ENCODE peak calls at places on chromosome 12, in seven cellular contexts. One of them, this sample, is unnamed.

GRCh38 chr12:102504280-102504679 is 23.9 kb upstream of the IGF1 start:
- DNase-seq in psoas muscle: no peak
- DNase-seq in A549: no peak
- DNase-seq in aorta: no peak
- DNase-seq in IMR-90: no peak
- DNase-seq in H9: no peak
- DNase-seq in mucosa of descending colon: no peak
- DNase-seq in this sample: no peak

GRCh38 chr12:127428420-127428819 is 838.5 kb upstream of the TMEM132C start:
- DNase-seq in H9: no peak
- DNase-seq in psoas muscle: no peak
- DNase-seq in IMR-90: no peak
- DNase-seq in aorta: no peak
- DNase-seq in mucosa of descending colon: no peak
- DNase-seq in A549: no peak
- DNase-seq in this sample: no peak

GRCh38 chr12:138171-138897 is 71.8 kb downstream of the IQSEC3 start:
- DNase-seq in aorta: no peak
- DNase-seq in H9: no peak
- DNase-seq in psoas muscle: no peak
- DNase-seq in A549: no peak
- DNase-seq in IMR-90: no peak
- DNase-seq in mucosa of descending colon: no peak
- DNase-seq in this sample: no peak

GRCh38 chr12:56991319-56991906 is 14.9 kb downstream of the ZBTB39 start:
- DNase-seq in IMR-90: no peak
- DNase-seq in aorta: peak; percentile 84
- DNase-seq in H9: peak; percentile 30
- DNase-seq in mucosa of descending colon: peak; percentile 52
- DNase-seq in A549: no peak
- DNase-seq in psoas muscle: peak; percentile 66
- DNase-seq in this sample: no peak

GRCh38 chr12:95207407-95207806 is 9.9 kb downstream of the FGD6 start:
- DNase-seq in IMR-90: no peak
- DNase-seq in aorta: no peak
- DNase-seq in psoas muscle: no peak
- DNase-seq in A549: no peak
- DNase-seq in H9: no peak
- DNase-seq in mucosa of descending colon: no peak
- DNase-seq in this sample: no peak

GRCh38 chr12:52258335-52258901 is 16.0 kb upstream of the KRT86 start:
- DNase-seq in H9: peak; percentile 76
- DNase-seq in psoas muscle: no peak
- DNase-seq in aorta: no peak
- DNase-seq in mucosa of descending colon: peak; percentile 29
- DNase-seq in IMR-90: no peak
- DNase-seq in A549: no peak
- DNase-seq in this sample: peak; percentile 93

GRCh38 chr12:77521458-77522115 is 309.1 kb upstream of the NAV3 start:
- DNase-seq in aorta: no peak
- DNase-seq in mucosa of descending colon: no peak
- DNase-seq in A549: no peak
- DNase-seq in H9: no peak
- DNase-seq in psoas muscle: no peak
- DNase-seq in IMR-90: no peak
- DNase-seq in this sample: peak; percentile 8

GRCh38 chr12:104909761-104910160 is 48.3 kb downstream of the SLC41A2 start:
- DNase-seq in H9: no peak
- DNase-seq in A549: no peak
- DNase-seq in aorta: no peak
- DNase-seq in IMR-90: peak; percentile 64
- DNase-seq in psoas muscle: no peak
- DNase-seq in mucosa of descending colon: no peak
- DNase-seq in this sample: peak; percentile 91

GRCh38 chr12:122336015-122336946 is 70.0 kb upstream of the VPS33A start:
- DNase-seq in A549: peak; percentile 51
- DNase-seq in mucosa of descending colon: peak; percentile 39
- DNase-seq in IMR-90: peak; percentile 34
- DNase-seq in H9: no peak
- DNase-seq in psoas muscle: peak; percentile 65
- DNase-seq in aorta: no peak
- DNase-seq in this sample: no peak

GRCh38 chr12:80325167-80325959 is 118.7 kb upstream of the PTPRQ start:
- DNase-seq in A549: no peak
- DNase-seq in aorta: no peak
- DNase-seq in H9: peak; percentile 40
- DNase-seq in mucosa of descending colon: no peak
- DNase-seq in psoas muscle: no peak
- DNase-seq in IMR-90: no peak
- DNase-seq in this sample: no peak

GRCh38 chr12:29278673-29279420 is 102.1 kb downstream of the ERGIC2 start:
- DNase-seq in mucosa of descending colon: no peak
- DNase-seq in A549: no peak
- DNase-seq in psoas muscle: no peak
- DNase-seq in IMR-90: no peak
- DNase-seq in aorta: no peak
- DNase-seq in H9: no peak
- DNase-seq in this sample: peak; percentile 51

GRCh38 chr12:79083181-79083580 is 218.6 kb downstream of the SYT1 start:
- DNase-seq in aorta: no peak
- DNase-seq in A549: peak; percentile 33
- DNase-seq in H9: no peak
- DNase-seq in IMR-90: peak; percentile 7
- DNase-seq in psoas muscle: no peak
- DNase-seq in mucosa of descending colon: no peak
- DNase-seq in this sample: no peak

GRCh38 chr12:113241191-113242017 is 20.1 kb downstream of the TPCN1 start:
- DNase-seq in IMR-90: peak; percentile 96
- DNase-seq in mucosa of descending colon: peak; percentile 87
- DNase-seq in H9: peak; percentile 44
- DNase-seq in psoas muscle: peak; percentile 73
- DNase-seq in A549: peak; percentile 66
- DNase-seq in aorta: no peak
- DNase-seq in this sample: peak; percentile 90

GRCh38 chr12:113239288-113239771 is 18.1 kb downstream of the TPCN1 start:
- DNase-seq in IMR-90: no peak
- DNase-seq in aorta: no peak
- DNase-seq in H9: no peak
- DNase-seq in mucosa of descending colon: no peak
- DNase-seq in psoas muscle: peak; percentile 70
- DNase-seq in A549: no peak
- DNase-seq in this sample: no peak

GRCh38 chr12:113240395-113240794 is 19.1 kb downstream of the TPCN1 start:
- DNase-seq in A549: no peak
- DNase-seq in mucosa of descending colon: no peak
- DNase-seq in IMR-90: no peak
- DNase-seq in H9: no peak
- DNase-seq in aorta: no peak
- DNase-seq in psoas muscle: no peak
- DNase-seq in this sample: peak; percentile 54

GRCh38 chr12:113238309-113238708 is 17.0 kb downstream of the TPCN1 start:
- DNase-seq in mucosa of descending colon: no peak
- DNase-seq in psoas muscle: no peak
- DNase-seq in H9: no peak
- DNase-seq in aorta: no peak
- DNase-seq in IMR-90: no peak
- DNase-seq in A549: no peak
- DNase-seq in this sample: no peak

DNA sequence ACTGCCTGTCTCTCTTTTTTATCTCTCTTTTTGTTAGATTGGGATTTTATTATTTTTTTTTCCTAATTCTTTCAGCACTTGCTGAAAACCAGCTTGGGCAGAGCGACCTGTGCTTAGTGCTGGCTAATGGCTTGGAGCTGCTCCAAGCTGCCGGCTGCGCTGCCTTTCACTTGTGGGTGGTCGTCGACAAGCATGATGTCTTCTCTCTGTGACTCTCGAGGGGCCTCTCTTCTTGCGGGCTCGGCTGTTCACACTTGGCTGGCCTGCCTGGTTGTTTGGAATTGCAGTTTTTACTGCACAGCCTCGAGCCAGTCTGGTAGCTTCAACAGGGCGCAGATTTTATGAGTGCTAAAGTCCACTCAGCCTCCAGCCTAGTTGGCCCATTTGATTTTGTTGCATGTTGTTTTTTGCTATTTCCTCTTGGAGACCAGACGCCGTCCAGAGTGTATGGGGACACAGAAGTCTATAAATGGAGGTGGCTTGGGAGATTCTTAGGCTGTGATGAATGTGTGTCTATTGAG is 18.6 kb downstream of the TPCN1 start:
- DNase-seq in psoas muscle: no peak
- DNase-seq in IMR-90: no peak
- DNase-seq in aorta: no peak
- DNase-seq in mucosa of descending colon: peak; percentile 87
- DNase-seq in H9: no peak
- DNase-seq in A549: no peak
- DNase-seq in this sample: no peak
- H3K4me1 ChIP-seq in psoas muscle: peaks cover 97% of the 10 kb centered on the region
- H3K4me1 ChIP-seq in IMR-90: peaks cover 20% of the 10 kb centered on the region
- H3K4me1 ChIP-seq in aorta: peaks cover 14% of the 10 kb centered on the region
- H3K4me1 ChIP-seq in mucosa of descending colon: peaks cover 80% of the 10 kb centered on the region
- H3K4me1 ChIP-seq in H9: no peaks in the 10 kb centered on the region
- H3K4me1 ChIP-seq in A549: peaks cover 30% of the 10 kb centered on the region
- H3K4me1 ChIP-seq in this sample: peaks cover 32% of the 10 kb centered on the region

GRCh38 chr12:133231001-133231400 is 4.7 kb downstream of the ANHX start:
- DNase-seq in psoas muscle: no peak
- DNase-seq in A549: no peak
- DNase-seq in H9: no peak
- DNase-seq in aorta: no peak
- DNase-seq in IMR-90: no peak
- DNase-seq in mucosa of descending colon: no peak
- DNase-seq in this sample: peak; percentile 66

GRCh38 chr12:133225527-133225926 is 10.2 kb downstream of the ANHX start:
- DNase-seq in psoas muscle: no peak
- DNase-seq in H9: no peak
- DNase-seq in A549: no peak
- DNase-seq in aorta: no peak
- DNase-seq in IMR-90: no peak
- DNase-seq in mucosa of descending colon: no peak
- DNase-seq in this sample: no peak

GRCh38 chr12:133227281-133227852 is 8.3 kb downstream of the ANHX start:
- DNase-seq in psoas muscle: no peak
- DNase-seq in mucosa of descending colon: no peak
- DNase-seq in aorta: no peak
- DNase-seq in IMR-90: no peak
- DNase-seq in A549: no peak
- DNase-seq in H9: peak; percentile 22
- DNase-seq in this sample: peak; percentile 75

GRCh38 chr12:133222211-133222610 is 13.5 kb downstream of the ANHX start:
- DNase-seq in IMR-90: no peak
- DNase-seq in H9: peak; percentile 19
- DNase-seq in aorta: no peak
- DNase-seq in A549: no peak
- DNase-seq in mucosa of descending colon: no peak
- DNase-seq in psoas muscle: no peak
- DNase-seq in this sample: no peak

DNA sequence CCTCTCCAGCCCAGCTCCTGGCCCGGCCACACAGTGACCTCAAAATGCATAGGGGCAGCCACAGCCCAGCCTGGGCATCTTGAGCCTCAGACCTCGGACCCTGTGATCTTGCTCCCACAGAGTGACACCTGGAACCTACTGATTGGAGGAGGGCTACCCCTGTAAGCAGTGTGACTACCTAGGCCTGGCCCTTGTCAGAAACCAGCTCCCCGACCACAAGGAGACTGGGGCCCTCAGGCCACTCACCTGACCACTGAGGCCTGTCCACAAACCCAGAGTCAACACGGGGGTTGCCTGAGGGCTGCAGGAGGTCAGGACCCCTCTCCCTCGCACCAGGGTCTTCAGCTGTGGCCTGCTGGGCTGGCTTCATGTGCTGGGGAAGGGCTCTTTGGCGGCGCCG is 9.0 kb downstream of the ANHX start:
- DNase-seq in mucosa of descending colon: no peak
- DNase-seq in psoas muscle: no peak
- DNase-seq in H9: no peak
- DNase-seq in aorta: no peak
- DNase-seq in A549: no peak
- DNase-seq in IMR-90: no peak
- DNase-seq in this sample: no peak
- H3K9me3 ChIP-seq in mucosa of descending colon: peaks cover 48% of the 10 kb centered on the region
- H3K9me3 ChIP-seq in psoas muscle: no peaks in the 10 kb centered on the region
- H3K9me3 ChIP-seq in H9: peaks cover 76% of the 10 kb centered on the region
- H3K9me3 ChIP-seq in aorta: peaks cover 2% of the 10 kb centered on the region
- H3K9me3 ChIP-seq in A549: peaks cover 68% of the 10 kb centered on the region
- H3K9me3 ChIP-seq in IMR-90: peaks cover 68% of the 10 kb centered on the region
- H3K9me3 ChIP-seq in this sample: peaks cover under 1% of the 10 kb centered on the region

DNA sequence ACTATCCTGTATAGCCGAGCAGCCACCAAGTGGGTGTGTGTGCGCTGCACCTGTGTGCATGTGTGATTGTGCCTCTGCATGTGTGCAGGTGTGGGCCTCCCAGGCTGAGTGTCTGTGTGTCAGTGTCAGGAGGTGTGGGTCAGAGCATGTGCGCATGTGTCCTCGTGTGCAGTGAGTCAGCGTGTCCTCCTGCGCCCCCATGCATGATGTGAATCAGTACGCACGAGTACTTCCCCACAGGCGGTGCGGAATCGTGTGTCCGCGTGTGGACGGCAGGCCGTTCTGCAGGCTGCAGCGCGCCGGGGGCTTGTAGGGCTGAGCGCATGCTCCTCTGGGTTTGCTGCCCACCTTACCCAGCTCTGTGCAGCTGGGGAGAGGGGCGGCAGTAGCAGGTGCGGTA is 34.2 kb downstream of the DTX1 start:
- DNase-seq in aorta: no peak
- DNase-seq in IMR-90: no peak
- DNase-seq in H9: no peak
- DNase-seq in A549: no peak
- DNase-seq in mucosa of descending colon: no peak
- DNase-seq in psoas muscle: no peak
- DNase-seq in this sample: no peak
- H3K4me1 ChIP-seq in aorta: no peaks in the 10 kb centered on the region
- H3K4me1 ChIP-seq in IMR-90: no peaks in the 10 kb centered on the region
- H3K4me1 ChIP-seq in H9: no peaks in the 10 kb centered on the region
- H3K4me1 ChIP-seq in A549: peaks cover 7% of the 10 kb centered on the region
- H3K4me1 ChIP-seq in mucosa of descending colon: peaks cover 4% of the 10 kb centered on the region
- H3K4me1 ChIP-seq in psoas muscle: no peaks in the 10 kb centered on the region
- H3K4me1 ChIP-seq in this sample: no peaks in the 10 kb centered on the region

GRCh38 chr12:132296063-132296462 is 33.3 kb downstream of the GALNT9 start:
- DNase-seq in mucosa of descending colon: no peak
- DNase-seq in H9: no peak
- DNase-seq in psoas muscle: peak; percentile 28
- DNase-seq in A549: no peak
- DNase-seq in aorta: no peak
- DNase-seq in IMR-90: no peak
- DNase-seq in this sample: no peak

GRCh38 chr12:132294121-132295034 is 35.0 kb downstream of the GALNT9 start:
- DNase-seq in aorta: no peak
- DNase-seq in psoas muscle: peak; percentile 43
- DNase-seq in H9: no peak
- DNase-seq in mucosa of descending colon: no peak
- DNase-seq in IMR-90: no peak
- DNase-seq in A549: no peak
- DNase-seq in this sample: no peak

GRCh38 chr12:132292328-132293319 is 36.8 kb downstream of the GALNT9 start:
- DNase-seq in aorta: no peak
- DNase-seq in IMR-90: no peak
- DNase-seq in H9: no peak
- DNase-seq in mucosa of descending colon: no peak
- DNase-seq in psoas muscle: peak; percentile 40
- DNase-seq in A549: no peak
- DNase-seq in this sample: no peak

GRCh38 chr12:132291402-132292175 is 37.8 kb downstream of the GALNT9 start:
- DNase-seq in IMR-90: no peak
- DNase-seq in H9: no peak
- DNase-seq in aorta: no peak
- DNase-seq in mucosa of descending colon: no peak
- DNase-seq in A549: no peak
- DNase-seq in psoas muscle: peak; percentile 36
- DNase-seq in this sample: no peak

GRCh38 chr12:132295101-132295526 is 34.3 kb downstream of the GALNT9 start:
- DNase-seq in H9: no peak
- DNase-seq in mucosa of descending colon: no peak
- DNase-seq in IMR-90: no peak
- DNase-seq in A549: no peak
- DNase-seq in psoas muscle: peak; percentile 20
- DNase-seq in aorta: no peak
- DNase-seq in this sample: no peak
- H3K9me3 ChIP-seq in H9: no peaks in the 10 kb centered on the region
- H3K9me3 ChIP-seq in mucosa of descending colon: no peaks in the 10 kb centered on the region
- H3K9me3 ChIP-seq in IMR-90: peaks cover 22% of the 10 kb centered on the region
- H3K9me3 ChIP-seq in A549: peaks cover 4% of the 10 kb centered on the region
- H3K9me3 ChIP-seq in psoas muscle: no peaks in the 10 kb centered on the region
- H3K9me3 ChIP-seq in aorta: no peaks in the 10 kb centered on the region
- H3K9me3 ChIP-seq in this sample: no peaks in the 10 kb centered on the region